ENCODE peak calls at places on chromosomes 16 and 17, in nine cellular contexts. K is heart left ventricle; Z is CD4-positive, CD25-positive, alpha-beta regulatory T cell; L is NCI-H2081; U is left cardiac atrium; Y is M059J; I is NCI-H748 treated with DMSO at 0.1 percent for 48 hours; S is GM04503; T is mesothelial cell of epicardium. E is an unnamed sample.

GRCh38 chr17:79545251-79546005 is 65.4 kb downstream of the RBFOX3 start:
- DNase-seq in K (no peak), Z (no peak), L (no peak), U (no peak), Y (no peak), I (no peak), S (no peak), T (no peak), E (peak)

GRCh38 chr16:30065943-30066881 is 652 bp downstream of the ALDOA start:
- DNase-seq in K (no peak), Z (no peak), L (no peak), U (no peak), Y (peak), I (no peak), S (no peak), T (peak), E (no peak)

GRCh38 chr16:87457051-87457611 is 35.7 kb downstream of the ZCCHC14 start:
- DNase-seq in K (no peak), Z (no peak), L (no peak), U (no peak), Y (no peak), I (no peak), S (no peak), T (no peak), E (no peak)

GRCh38 chr17:68060336-68060735 is 24.8 kb downstream of the KPNA2 start:
- DNase-seq in K (no peak), Z (no peak), L (no peak), U (no peak), Y (no peak), I (no peak), S (no peak), T (no peak), E (no peak)

GRCh38 chr17:40718904-40719303 is 15.4 kb upstream of the KRT24 start:
- DNase-seq in K (no peak), Z (no peak), L (no peak), U (no peak), Y (no peak), I (no peak), S (no peak), T (no peak), E (no peak)

GRCh38 chr17:8408371-8408770 is 10.7 kb upstream of the RNF222 start:
- DNase-seq in K (no peak), Z (no peak), L (no peak), U (no peak), Y (peak), I (no peak), S (no peak), T (no peak), E (no peak)

GRCh38 chr17:63293310-63293709 is 152.8 kb downstream of the CYB561 start:
- DNase-seq in K (no peak), Z (no peak), L (no peak), U (no peak), Y (peak), I (no peak), S (no peak), T (no peak), E (no peak)

GRCh38 chr16:1183235-1183907 is 30.5 kb downstream of the CACNA1H start:
- DNase-seq in K (peak), Z (no peak), L (no peak), U (peak), Y (peak), I (peak), S (no peak), T (peak), E (peak)

GRCh38 chr17:949623-950338 is 29.8 kb downstream of the NXN start:
- DNase-seq in K (no peak), Z (no peak), L (no peak), U (no peak), Y (no peak), I (no peak), S (no peak), T (no peak), E (no peak)

GRCh38 chr17:61251939-61252865 is 147.4 kb upstream of the TBX2 start:
- DNase-seq in K (peak), Z (no peak), L (no peak), U (peak), Y (peak), I (no peak), S (peak), T (peak), E (peak)

GRCh38 chr17:80252871-80253270 is 7.8 kb upstream of the RNF213 start:
- DNase-seq in K (no peak), Z (peak), L (peak), U (no peak), Y (no peak), I (no peak), S (no peak), T (no peak), E (no peak)

E was measured in sigmoid colon.